ENCODE peak calls at places on chromosomes 7 and 10, in nine cellular contexts. One of them, this sample, is unnamed.

GRCh38 chr7:150811-151221 is 41.6 kb upstream of the FAM20C start:
- DNase-seq in CD8-positive, alpha-beta T cell: no peak
- DNase-seq in CD4-positive, alpha-beta memory T cell: no peak
- DNase-seq in A549: no peak
- DNase-seq in AG04450: no peak
- DNase-seq in OCI-LY7: no peak
- DNase-seq in HAP-1: no peak
- DNase-seq in Peyer's patch: no peak
- DNase-seq in choroid plexus epithelial cell: peak
- DNase-seq in this sample: no peak

GRCh38 chr7:20152511-20152910 is 64.7 kb downstream of the MACC1 start:
- DNase-seq in choroid plexus epithelial cell: no peak
- DNase-seq in CD4-positive, alpha-beta memory T cell: no peak
- DNase-seq in HAP-1: no peak
- DNase-seq in AG04450: no peak
- DNase-seq in OCI-LY7: no peak
- DNase-seq in Peyer's patch: no peak
- DNase-seq in CD8-positive, alpha-beta T cell: no peak
- DNase-seq in A549: no peak
- DNase-seq in this sample: no peak

GRCh38 chr7:130296221-130296951 is 3.4 kb downstream of the CPA4 start:
- DNase-seq in AG04450: no peak
- DNase-seq in choroid plexus epithelial cell: no peak
- DNase-seq in HAP-1: no peak
- DNase-seq in Peyer's patch: no peak
- DNase-seq in CD4-positive, alpha-beta memory T cell: no peak
- DNase-seq in OCI-LY7: no peak
- DNase-seq in A549: no peak
- DNase-seq in CD8-positive, alpha-beta T cell: no peak
- DNase-seq in this sample: no peak

GRCh38 chr10:97875391-97875790 is 25.7 kb downstream of the GOLGA7B start:
- DNase-seq in CD8-positive, alpha-beta T cell: no peak
- DNase-seq in CD4-positive, alpha-beta memory T cell: no peak
- DNase-seq in A549: no peak
- DNase-seq in choroid plexus epithelial cell: no peak
- DNase-seq in OCI-LY7: no peak
- DNase-seq in HAP-1: no peak
- DNase-seq in AG04450: no peak
- DNase-seq in Peyer's patch: no peak
- DNase-seq in this sample: no peak

GRCh38 chr7:92835140-92835850 is 1.1 kb downstream of the CDK6 start:
- DNase-seq in A549: peak
- DNase-seq in CD4-positive, alpha-beta memory T cell: peak
- DNase-seq in Peyer's patch: peak
- DNase-seq in HAP-1: peak
- DNase-seq in CD8-positive, alpha-beta T cell: peak
- DNase-seq in AG04450: no peak
- DNase-seq in choroid plexus epithelial cell: peak
- DNase-seq in OCI-LY7: peak
- DNase-seq in this sample: peak

GRCh38 chr7:76108540-76109233 is 60.8 kb downstream of the MDH2 start:
- DNase-seq in Peyer's patch: peak
- DNase-seq in AG04450: no peak
- DNase-seq in OCI-LY7: peak
- DNase-seq in HAP-1: no peak
- DNase-seq in CD4-positive, alpha-beta memory T cell: no peak
- DNase-seq in choroid plexus epithelial cell: peak
- DNase-seq in A549: peak
- DNase-seq in CD8-positive, alpha-beta T cell: no peak
- DNase-seq in this sample: no peak

GRCh38 chr7:95993420-95993819 is 221.1 kb downstream of the DYNC1I1 start:
- DNase-seq in Peyer's patch: no peak
- DNase-seq in OCI-LY7: no peak
- DNase-seq in HAP-1: no peak
- DNase-seq in CD4-positive, alpha-beta memory T cell: no peak
- DNase-seq in CD8-positive, alpha-beta T cell: no peak
- DNase-seq in AG04450: no peak
- DNase-seq in A549: no peak
- DNase-seq in choroid plexus epithelial cell: no peak
- DNase-seq in this sample: peak

GRCh38 chr7:2863461-2864066 is 19.5 kb upstream of the GNA12 start:
- DNase-seq in CD4-positive, alpha-beta memory T cell: peak
- DNase-seq in CD8-positive, alpha-beta T cell: peak
- DNase-seq in AG04450: peak
- DNase-seq in choroid plexus epithelial cell: peak
- DNase-seq in HAP-1: no peak
- DNase-seq in A549: peak
- DNase-seq in Peyer's patch: peak
- DNase-seq in OCI-LY7: peak
- DNase-seq in this sample: no peak

GRCh38 chr10:32112055-32112454 is 55.8 kb upstream of the KIF5B start:
- DNase-seq in CD4-positive, alpha-beta memory T cell: no peak
- DNase-seq in OCI-LY7: no peak
- DNase-seq in HAP-1: no peak
- DNase-seq in Peyer's patch: no peak
- DNase-seq in AG04450: peak
- DNase-seq in choroid plexus epithelial cell: peak
- DNase-seq in A549: peak
- DNase-seq in CD8-positive, alpha-beta T cell: no peak
- DNase-seq in this sample: no peak

GRCh38 chr10:74227697-74228424 is 76.8 kb downstream of the ADK start:
- DNase-seq in CD4-positive, alpha-beta memory T cell: peak
- DNase-seq in HAP-1: no peak
- DNase-seq in A549: peak
- DNase-seq in CD8-positive, alpha-beta T cell: no peak
- DNase-seq in OCI-LY7: peak
- DNase-seq in Peyer's patch: no peak
- DNase-seq in AG04450: no peak
- DNase-seq in choroid plexus epithelial cell: peak
- DNase-seq in this sample: no peak

GRCh38 chr7:148121426-148121825 is 469.1 kb upstream of the C7orf33 start:
- DNase-seq in CD8-positive, alpha-beta T cell: no peak
- DNase-seq in AG04450: no peak
- DNase-seq in A549: no peak
- DNase-seq in OCI-LY7: no peak
- DNase-seq in HAP-1: no peak
- DNase-seq in Peyer's patch: no peak
- DNase-seq in choroid plexus epithelial cell: no peak
- DNase-seq in CD4-positive, alpha-beta memory T cell: no peak
- DNase-seq in this sample: no peak

GRCh38 chr10:78397796-78398195 is 364.1 kb downstream of the RPS24 start:
- DNase-seq in HAP-1: no peak
- DNase-seq in AG04450: no peak
- DNase-seq in OCI-LY7: no peak
- DNase-seq in CD4-positive, alpha-beta memory T cell: no peak
- DNase-seq in choroid plexus epithelial cell: no peak
- DNase-seq in Peyer's patch: no peak
- DNase-seq in CD8-positive, alpha-beta T cell: no peak
- DNase-seq in A549: no peak
- DNase-seq in this sample: peak

GRCh38 chr7:54992876-54993490 is 25.8 kb upstream of the EGFR start:
- DNase-seq in CD8-positive, alpha-beta T cell: no peak
- DNase-seq in Peyer's patch: no peak
- DNase-seq in AG04450: no peak
- DNase-seq in A549: no peak
- DNase-seq in HAP-1: no peak
- DNase-seq in choroid plexus epithelial cell: peak
- DNase-seq in CD4-positive, alpha-beta memory T cell: no peak
- DNase-seq in OCI-LY7: no peak
- DNase-seq in this sample: no peak

GRCh38 chr10:34114914-34115313 is 700.2 kb downstream of the PARD3 start:
- DNase-seq in OCI-LY7: no peak
- DNase-seq in HAP-1: no peak
- DNase-seq in Peyer's patch: no peak
- DNase-seq in A549: no peak
- DNase-seq in CD8-positive, alpha-beta T cell: no peak
- DNase-seq in choroid plexus epithelial cell: no peak
- DNase-seq in AG04450: no peak
- DNase-seq in CD4-positive, alpha-beta memory T cell: no peak
- DNase-seq in this sample: no peak

GRCh38 chr7:106225856-106226255 is 58.9 kb downstream of the NAMPT start:
- DNase-seq in CD8-positive, alpha-beta T cell: no peak
- DNase-seq in AG04450: no peak
- DNase-seq in choroid plexus epithelial cell: no peak
- DNase-seq in HAP-1: no peak
- DNase-seq in OCI-LY7: no peak
- DNase-seq in Peyer's patch: no peak
- DNase-seq in A549: no peak
- DNase-seq in CD4-positive, alpha-beta memory T cell: no peak
- DNase-seq in this sample: no peak

GRCh38 chr7:93981480-93981874 is 22.7 kb downstream of the BET1 start:
- DNase-seq in choroid plexus epithelial cell: no peak
- DNase-seq in CD4-positive, alpha-beta memory T cell: no peak
- DNase-seq in AG04450: no peak
- DNase-seq in A549: no peak
- DNase-seq in CD8-positive, alpha-beta T cell: no peak
- DNase-seq in HAP-1: no peak
- DNase-seq in OCI-LY7: no peak
- DNase-seq in Peyer's patch: no peak
- DNase-seq in this sample: no peak

GRCh38 chr7:93977551-93977950 is 26.6 kb downstream of the BET1 start:
- DNase-seq in CD4-positive, alpha-beta memory T cell: no peak
- DNase-seq in Peyer's patch: no peak
- DNase-seq in choroid plexus epithelial cell: no peak
- DNase-seq in CD8-positive, alpha-beta T cell: no peak
- DNase-seq in OCI-LY7: no peak
- DNase-seq in A549: no peak
- DNase-seq in AG04450: no peak
- DNase-seq in HAP-1: no peak
- DNase-seq in this sample: no peak

GRCh38 chr7:93985101-93985500 is 19.1 kb downstream of the BET1 start:
- DNase-seq in Peyer's patch: no peak
- DNase-seq in AG04450: no peak
- DNase-seq in CD4-positive, alpha-beta memory T cell: no peak
- DNase-seq in OCI-LY7: no peak
- DNase-seq in CD8-positive, alpha-beta T cell: no peak
- DNase-seq in HAP-1: peak
- DNase-seq in A549: no peak
- DNase-seq in choroid plexus epithelial cell: peak
- DNase-seq in this sample: no peak

GRCh38 chr7:93980744-93981479 is 23.2 kb downstream of the BET1 start:
- DNase-seq in Peyer's patch: no peak
- DNase-seq in CD4-positive, alpha-beta memory T cell: no peak
- DNase-seq in CD8-positive, alpha-beta T cell: no peak
- DNase-seq in AG04450: no peak
- DNase-seq in OCI-LY7: no peak
- DNase-seq in choroid plexus epithelial cell: no peak
- DNase-seq in A549: no peak
- DNase-seq in HAP-1: no peak
- DNase-seq in this sample: no peak
- H3K4me3 ChIP-seq in Peyer's patch: no peak
- H3K4me3 ChIP-seq in CD4-positive, alpha-beta memory T cell: no peak
- H3K4me3 ChIP-seq in CD8-positive, alpha-beta T cell: no peak
- H3K4me3 ChIP-seq in AG04450: no peak
- H3K4me3 ChIP-seq in OCI-LY7: peak
- H3K4me3 ChIP-seq in choroid plexus epithelial cell: no peak
- H3K4me3 ChIP-seq in A549: no peak
- H3K4me3 ChIP-seq in HAP-1: no peak
- H3K4me3 ChIP-seq in this sample: no peak

GRCh38 chr7:27225005-27225934 is 17.3 kb upstream of the EVX1 start:
- DNase-seq in choroid plexus epithelial cell: no peak
- DNase-seq in Peyer's patch: no peak
- DNase-seq in HAP-1: no peak
- DNase-seq in CD8-positive, alpha-beta T cell: no peak
- DNase-seq in OCI-LY7: no peak
- DNase-seq in CD4-positive, alpha-beta memory T cell: no peak
- DNase-seq in AG04450: no peak
- DNase-seq in A549: no peak
- DNase-seq in this sample: no peak
- H3K4me3 ChIP-seq in choroid plexus epithelial cell: no peak
- H3K4me3 ChIP-seq in Peyer's patch: no peak
- H3K4me3 ChIP-seq in HAP-1: no peak
- H3K4me3 ChIP-seq in CD8-positive, alpha-beta T cell: no peak
- H3K4me3 ChIP-seq in OCI-LY7: no peak
- H3K4me3 ChIP-seq in CD4-positive, alpha-beta memory T cell: no peak
- H3K4me3 ChIP-seq in AG04450: no peak
- H3K4me3 ChIP-seq in A549: no peak
- H3K4me3 ChIP-seq in this sample: no peak

GRCh38 chr7:27122075-27122910 is 8.3 kb downstream of the HOXA4 start:
- DNase-seq in OCI-LY7: no peak
- DNase-seq in AG04450: no peak
- DNase-seq in choroid plexus epithelial cell: no peak
- DNase-seq in Peyer's patch: peak
- DNase-seq in A549: peak
- DNase-seq in CD4-positive, alpha-beta memory T cell: no peak
- DNase-seq in HAP-1: no peak
- DNase-seq in CD8-positive, alpha-beta T cell: no peak
- DNase-seq in this sample: no peak
- H3K4me3 ChIP-seq in OCI-LY7: no peak
- H3K4me3 ChIP-seq in AG04450: peak
- H3K4me3 ChIP-seq in choroid plexus epithelial cell: no peak
- H3K4me3 ChIP-seq in Peyer's patch: peak
- H3K4me3 ChIP-seq in A549: peak
- H3K4me3 ChIP-seq in CD4-positive, alpha-beta memory T cell: no peak
- H3K4me3 ChIP-seq in HAP-1: no peak
- H3K4me3 ChIP-seq in CD8-positive, alpha-beta T cell: no peak
- H3K4me3 ChIP-seq in this sample: no peak

GRCh38 chr7:154566877-154567276 is 436.0 kb downstream of the PAXIP1 start:
- DNase-seq in Peyer's patch: no peak
- DNase-seq in AG04450: no peak
- DNase-seq in OCI-LY7: no peak
- DNase-seq in A549: no peak
- DNase-seq in CD8-positive, alpha-beta T cell: no peak
- DNase-seq in choroid plexus epithelial cell: no peak
- DNase-seq in HAP-1: no peak
- DNase-seq in CD4-positive, alpha-beta memory T cell: no peak
- DNase-seq in this sample: no peak
- H3K4me3 ChIP-seq in Peyer's patch: no peak
- H3K4me3 ChIP-seq in AG04450: no peak
- H3K4me3 ChIP-seq in OCI-LY7: no peak
- H3K4me3 ChIP-seq in A549: no peak
- H3K4me3 ChIP-seq in CD8-positive, alpha-beta T cell: no peak
- H3K4me3 ChIP-seq in choroid plexus epithelial cell: no peak
- H3K4me3 ChIP-seq in HAP-1: no peak
- H3K4me3 ChIP-seq in CD4-positive, alpha-beta memory T cell: no peak
- H3K4me3 ChIP-seq in this sample: no peak

This sample was measured in Jurkat, Clone E6-1.